ENCODE peak calls at places on chromosomes 12 and 14, in seven cellular contexts. U is CD8-positive, alpha-beta memory T cell; Z is lung; Y is effector memory CD4-positive, alpha-beta T cell; T is vagina; F is breast epithelium; N is cardiac muscle cell. W is an unnamed sample. For H3K9me3, the result is how much of the 10 kb centered on the place peaks cover.

GRCh38 chr14:99822166-99822527 is 28.9 kb downstream of the EML1 start:
- DNase-seq in U (no peak), Z (no peak), Y (no peak), T (no peak), F (no peak), N (no peak), W (no peak)

GRCh38 chr12:67474934-67475620 is 173.5 kb upstream of the DYRK2 start:
- DNase-seq in U (no peak), Z (no peak), Y (no peak), T (no peak), F (no peak), N (no peak), W (no peak)

GRCh38 chr12:107917912-107918800 is 143.7 kb downstream of the ASCL4 start:
- DNase-seq in U (no peak), Z (no peak), Y (no peak), T (no peak), F (no peak), N (peak), W (no peak)

GRCh38 chr14:51242545-51243490 is 2.8 kb downstream of the TMX1 start:
- DNase-seq in U (no peak), Z (no peak), Y (no peak), T (no peak), F (no peak), N (no peak), W (no peak)

GRCh38 chr14:22882529-22883190 is 362 bp upstream of the REM2 start:
- DNase-seq in U (no peak), Z (peak), Y (peak), T (no peak), F (peak), N (peak), W (no peak)

GRCh38 chr12:58877243-58877743 is 43.0 kb downstream of the LRIG3 start:
- DNase-seq in U (no peak), Z (peak), Y (no peak), T (no peak), F (no peak), N (no peak), W (no peak)

GRCh38 chr14:69812725-69813124 is 15.7 kb upstream of the SLC10A1 start:
- DNase-seq in U (no peak), Z (no peak), Y (no peak), T (no peak), F (no peak), N (no peak), W (no peak)

GRCh38 chr14:63840981-63841380 is 11.8 kb upstream of the SYNE2 start:
- DNase-seq in U (peak), Z (no peak), Y (peak), T (no peak), F (no peak), N (no peak), W (peak)

GRCh38 chr12:2844786-2845185 is 10.0 kb upstream of the NRIP2 start:
- DNase-seq in U (no peak), Z (no peak), Y (no peak), T (no peak), F (no peak), N (no peak), W (no peak)

GRCh38 chr12:54981796-54982195 is 2.8 kb downstream of the TESPA1 start:
- DNase-seq in U (no peak), Z (no peak), Y (no peak), T (no peak), F (no peak), N (no peak), W (no peak)

GRCh38 chr12:108950991-108951739 is 69.7 kb downstream of the SVOP start:
- DNase-seq in U (peak), Z (peak), Y (peak), T (no peak), F (peak), N (peak), W (peak)

GRCh38 chr12:52020539-52021336 is 14.0 kb downstream of the TAMALIN start:
- DNase-seq in U (peak), Z (no peak), Y (no peak), T (no peak), F (no peak), N (peak), W (peak)

GRCh38 chr12:104280703-104281458 is 22.7 kb upstream of the EID3 start:
- DNase-seq in U (no peak), Z (no peak), Y (no peak), T (no peak), F (no peak), N (no peak), W (no peak)

GRCh38 chr12:26345471-26346003 is 150.2 kb downstream of the SSPN start:
- DNase-seq in U (no peak), Z (no peak), Y (no peak), T (no peak), F (no peak), N (no peak), W (no peak)

GRCh38 chr12:129202109-129202814 is 349.0 kb downstream of the GLT1D1 start:
- DNase-seq in U (no peak), Z (no peak), Y (no peak), T (peak), F (no peak), N (no peak), W (no peak)

GRCh38 chr12:27667540-27667939 is 28.7 kb upstream of the REP15 start:
- DNase-seq in U (no peak), Z (no peak), Y (no peak), T (no peak), F (no peak), N (no peak), W (no peak)

DNA sequence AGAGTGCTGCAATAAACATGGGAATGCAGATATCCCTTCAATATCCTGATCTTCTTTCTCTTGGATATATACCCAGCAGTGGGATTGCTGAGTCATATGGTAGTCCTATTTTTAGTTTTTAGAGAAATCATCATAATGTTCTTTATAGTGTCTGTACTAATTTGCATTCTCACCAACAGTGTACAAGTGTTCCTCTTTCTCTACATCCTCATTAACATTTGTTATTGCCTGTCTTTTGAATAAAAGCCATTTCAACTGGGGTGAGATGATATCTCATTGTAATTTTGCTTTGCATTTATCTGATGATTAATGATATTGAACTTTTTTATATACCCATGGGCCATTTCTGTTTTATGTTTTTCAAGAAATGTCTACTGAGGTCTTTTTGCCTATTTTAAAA is 34.4 kb upstream of the PLBD1 start:
- DNase-seq in U (no peak), Z (no peak), Y (no peak), T (no peak), F (no peak), N (no peak), W (no peak)
- H3K9me3 ChIP-seq in U (under half), Z (under half), Y (under half), T (under half), F (under half), N (under half), W (under half)

GRCh38 chr12:99413751-99414150 is 233.8 kb upstream of the GARIN6 start:
- DNase-seq in U (no peak), Z (no peak), Y (no peak), T (no peak), F (no peak), N (no peak), W (no peak)
- H3K9me3 ChIP-seq in U (under half), Z (under half), Y (under half), T (under half), F (under half), N (under half), W (under half)

GRCh38 chr12:56866493-56866892 is 67.7 kb downstream of the SDR9C7 start:
- DNase-seq in U (no peak), Z (no peak), Y (no peak), T (no peak), F (no peak), N (no peak), W (no peak)

GRCh38 chr12:56862264-56862663 is 71.9 kb downstream of the SDR9C7 start:
- DNase-seq in U (no peak), Z (no peak), Y (no peak), T (no peak), F (no peak), N (no peak), W (no peak)

GRCh38 chr12:56863789-56864188 is 70.4 kb downstream of the SDR9C7 start:
- DNase-seq in U (no peak), Z (no peak), Y (no peak), T (no peak), F (no peak), N (no peak), W (no peak)

GRCh38 chr12:56867216-56867615 is 67.0 kb downstream of the SDR9C7 start:
- DNase-seq in U (no peak), Z (no peak), Y (no peak), T (no peak), F (no peak), N (no peak), W (no peak)

GRCh38 chr12:56864318-56864717 is 69.9 kb downstream of the SDR9C7 start:
- DNase-seq in U (no peak), Z (no peak), Y (no peak), T (no peak), F (no peak), N (no peak), W (no peak)
- H3K9me3 ChIP-seq in U (under half), Z (under half), Y (under half), T (under half), F (under half), N (under half), W (under half)

GRCh38 chr14:106840258-106840657 is 1313.9 kb downstream of the TMEM121 start:
- DNase-seq in U (no peak), Z (no peak), Y (no peak), T (no peak), F (no peak), N (no peak), W (no peak)

GRCh38 chr14:106842687-106843086 is 1316.3 kb downstream of the TMEM121 start:
- DNase-seq in U (no peak), Z (no peak), Y (no peak), T (no peak), F (no peak), N (no peak), W (no peak)

GRCh38 chr14:106838991-106839769 is 1312.8 kb downstream of the TMEM121 start:
- DNase-seq in U (no peak), Z (no peak), Y (no peak), T (no peak), F (no peak), N (no peak), W (no peak)

GRCh38 chr14:106841701-106842100 is 1315.3 kb downstream of the TMEM121 start:
- DNase-seq in U (no peak), Z (peak), Y (no peak), T (no peak), F (no peak), N (no peak), W (no peak)

GRCh38 chr14:106837870-106838269 is 1311.5 kb downstream of the TMEM121 start:
- DNase-seq in U (no peak), Z (no peak), Y (no peak), T (no peak), F (no peak), N (no peak), W (no peak)
- H3K9me3 ChIP-seq in U (under half), Z (under half), Y (under half), T (under half), F (under half), N (under half), W (under half)

GRCh38 chr14:94344389-94344788 is 21.3 kb upstream of the SERPINA6 start:
- DNase-seq in U (no peak), Z (no peak), Y (no peak), T (no peak), F (no peak), N (no peak), W (no peak)
- H3K9me3 ChIP-seq in U (under half), Z (under half), Y (under half), T (under half), F (under half), N (under half), W (under half)

GRCh38 chr12:76523408-76523807 is 36.2 kb downstream of the OSBPL8 start:
- DNase-seq in U (no peak), Z (no peak), Y (no peak), T (no peak), F (no peak), N (no peak), W (no peak)

GRCh38 chr12:76519538-76519937 is 40.0 kb downstream of the OSBPL8 start:
- DNase-seq in U (no peak), Z (no peak), Y (no peak), T (no peak), F (no peak), N (no peak), W (no peak)

GRCh38 chr12:76515271-76515670 is 44.3 kb downstream of the OSBPL8 start:
- DNase-seq in U (no peak), Z (no peak), Y (no peak), T (no peak), F (no peak), N (no peak), W (no peak)

GRCh38 chr12:76520348-76520747 is 39.2 kb downstream of the OSBPL8 start:
- DNase-seq in U (no peak), Z (no peak), Y (no peak), T (no peak), F (no peak), N (no peak), W (no peak)

GRCh38 chr12:76518699-76519098 is 40.9 kb downstream of the OSBPL8 start:
- DNase-seq in U (no peak), Z (no peak), Y (no peak), T (no peak), F (no peak), N (no peak), W (no peak)
- H3K9me3 ChIP-seq in U (under half), Z (under half), Y (under half), T (under half), F (under half), N (under half), W (under half)

DNA sequence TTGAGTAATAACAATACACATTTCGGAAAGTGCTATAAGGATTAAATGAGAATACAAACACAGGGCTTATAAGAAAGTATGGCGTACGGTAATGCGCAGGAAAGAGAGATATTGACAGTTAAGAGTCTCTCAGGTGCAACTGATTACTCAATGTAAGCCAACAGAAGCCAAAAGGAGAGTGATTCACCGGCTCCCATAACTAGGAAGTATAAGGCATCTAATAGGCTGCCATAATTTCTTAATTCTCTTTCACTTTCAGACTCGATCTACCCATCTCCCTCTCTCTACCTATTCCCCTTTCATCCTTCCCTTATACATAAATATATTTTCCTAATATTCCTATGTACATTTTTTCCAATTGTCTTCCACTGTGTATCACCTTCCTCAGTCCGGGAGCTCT is 90.0 kb downstream of the MDGA2 start:
- DNase-seq in U (no peak), Z (no peak), Y (no peak), T (no peak), F (no peak), N (no peak), W (no peak)
- H3K9me3 ChIP-seq in U (under half), Z (under half), Y (under half), T (under half), F (under half), N (under half), W (under half)

W was measured in T-helper 17 cell.